ENCODE peak calls at places on chromosomes 11 and 22, in four cellular contexts. J is kidney, W is adrenal gland, T is right lobe of liver. M is an unnamed sample.
A peak's percentile ranks its signal among the peaks of the same experiment; 100 is the strongest.

GRCh38 chr22:44847892-44848291 is 95.5 kb downstream of the ARHGAP8 start:
- DNase-seq in J (peak; percentile 63), W (no peak), T (peak; percentile 35), M (no peak)

GRCh38 chr11:76259299-76259908 is 53.1 kb upstream of the WNT11 start:
- DNase-seq in J (peak; percentile 8), W (no peak), T (no peak), M (no peak)

GRCh38 chr11:46404476-46405017 is 13.0 kb upstream of the CHRM4 start:
- DNase-seq in J (peak; percentile 37), W (no peak), T (no peak), M (no peak)

GRCh38 chr11:103525069-103525468 is 415.8 kb downstream of the DYNC2H1 start:
- DNase-seq in J (no peak), W (no peak), T (no peak), M (no peak)

GRCh38 chr11:1092919-1093318 is 18.2 kb downstream of the MUC2 start:
- DNase-seq in J (no peak), W (no peak), T (no peak), M (no peak)

GRCh38 chr11:47355283-47356128 is 3.0 kb upstream of the MYBPC3 start:
- DNase-seq in J (peak; percentile 95), W (peak; percentile 98), T (peak; percentile 95), M (peak; percentile 98)

GRCh38 chr11:119522609-119523008 is 99.6 kb upstream of the THY1 start:
- DNase-seq in J (no peak), W (no peak), T (no peak), M (no peak)

GRCh38 chr11:44840085-44840478 is 110.6 kb downstream of the TP53I11 start:
- DNase-seq in J (peak; percentile 35), W (no peak), T (no peak), M (peak; percentile 45)

GRCh38 chr11:32141886-32142546 is 51.1 kb downstream of the RCN1 start:
- DNase-seq in J (no peak), W (no peak), T (no peak), M (no peak)

GRCh38 chr11:2930705-2931415 is 1.6 kb upstream of the PHLDA2 start:
- DNase-seq in J (peak; percentile 94), W (peak; percentile 69), T (peak; percentile 91), M (peak; percentile 93)
- H3K27ac ChIP-seq in J (no peak overlapping the region), W (peak overlapping the region; percentile 30), T (no peak overlapping the region), M (peak overlapping the region; percentile 70)

GRCh38 chr22:46593996-46594946 is 25.9 kb upstream of the GRAMD4 start:
- DNase-seq in J (peak; percentile 72), W (no peak), T (peak; percentile 48), M (no peak)

GRCh38 chr22:46592390-46592872 is 27.8 kb upstream of the GRAMD4 start:
- DNase-seq in J (peak; percentile 83), W (peak; percentile 63), T (no peak), M (peak; percentile 46)

GRCh38 chr22:46594947-46595298 is 25.3 kb upstream of the GRAMD4 start:
- DNase-seq in J (peak; percentile 80), W (no peak), T (no peak), M (no peak)

GRCh38 chr22:46591890-46592289 is 28.3 kb upstream of the GRAMD4 start:
- DNase-seq in J (peak; percentile 62), W (no peak), T (no peak), M (no peak)

DNA sequence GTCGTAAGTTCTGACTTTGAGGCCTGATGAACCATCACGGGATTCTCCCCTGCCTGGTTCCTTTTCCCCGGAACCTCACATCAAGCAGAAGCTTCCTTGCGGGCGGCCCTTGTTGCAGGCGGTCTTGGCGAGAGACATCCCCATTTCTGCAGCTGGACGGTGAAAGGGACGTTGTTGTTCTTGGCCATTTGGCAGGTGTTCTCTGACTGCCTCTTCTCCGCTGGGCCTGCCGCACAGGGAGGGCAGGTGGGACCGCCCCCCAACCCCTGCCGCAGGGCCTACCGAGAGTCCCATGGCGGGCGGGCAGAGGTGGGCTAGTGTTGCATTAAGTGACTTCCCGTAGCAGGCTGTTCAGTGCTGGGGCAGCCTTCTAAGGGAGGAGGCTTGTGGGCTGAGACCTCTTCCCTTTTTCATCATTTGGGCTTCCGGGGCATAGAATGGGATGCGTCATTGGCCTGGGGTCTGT is 26.9 kb upstream of the GRAMD4 start:
- DNase-seq in J (peak; percentile 82), W (no peak), T (peak; percentile 69), M (no peak)
- H3K27ac ChIP-seq in J (no peak overlapping the region), W (peak overlapping the region; percentile 69), T (no peak overlapping the region), M (no peak overlapping the region)

DNA sequence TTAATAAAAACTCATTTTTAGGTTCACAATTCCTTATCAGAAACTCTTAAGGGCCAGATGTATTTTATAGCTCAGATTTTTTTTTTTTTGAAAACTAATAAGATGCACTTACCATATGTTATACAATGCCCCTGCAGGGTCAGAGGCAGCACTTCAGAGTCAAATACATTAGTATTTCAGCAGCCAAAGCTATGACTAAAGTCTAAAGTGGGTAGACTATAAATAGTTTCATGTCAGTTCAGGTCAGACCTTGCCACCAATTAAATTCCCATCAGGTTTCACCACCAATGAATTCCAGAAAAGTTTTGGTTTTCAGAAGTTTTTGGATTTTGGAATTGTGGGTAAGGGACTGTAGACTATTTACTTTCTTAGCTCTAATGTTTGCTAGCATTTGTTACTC is 75.9 kb downstream of the FAM83F start:
- DNase-seq in J (no peak), W (no peak), T (no peak), M (no peak)
- H3K27ac ChIP-seq in J (no peak overlapping the region), W (no peak overlapping the region), T (peak overlapping the region; percentile 16), M (no peak overlapping the region)

GRCh38 chr11:33861911-33862310 is 30.0 kb downstream of the LMO2 start:
- DNase-seq in J (no peak), W (no peak), T (no peak), M (no peak)
- H3K27ac ChIP-seq in J (peak overlapping the region; percentile 44), W (no peak overlapping the region), T (no peak overlapping the region), M (no peak overlapping the region)

GRCh38 chr11:118205979-118206611 is 18.7 kb downstream of the JAML start:
- DNase-seq in J (no peak), W (no peak), T (no peak), M (no peak)
- H3K27ac ChIP-seq in J (no peak overlapping the region), W (peak overlapping the region; percentile 31), T (no peak overlapping the region), M (no peak overlapping the region)

M was measured in thyroid gland.